ENCODE peak calls at places on chromosomes 12 and 14, in seven cellular contexts. P is kidney epithelial cell, N is NCI-H2029, U is HS-5, K is HS-27A, H is C1 segment of cervical spinal cord, L is EL. J is an unnamed sample.

GRCh38 chr12:57148469-57149308 is 1.3 kb upstream of the LRP1-AS start:
- DNase-seq in K (no peak), U (no peak), P (no peak), N (no peak), H (no peak), L (peak; percentile 79), J (no peak)

GRCh38 chr12:54229624-54230212 is 40.9 kb upstream of the SMUG1 start:
- DNase-seq in K (no peak), H (peak; percentile 4), P (peak; percentile 96), L (peak; percentile 98), U (peak; percentile 94), N (no peak), J (no peak)

GRCh38 chr12:15629108-15629507 is 160.1 kb downstream of the EPS8 start:
- DNase-seq in H (no peak), K (peak; percentile 96), U (peak; percentile 92), N (no peak), P (peak; percentile 83), L (peak; percentile 98), J (no peak)

GRCh38 chr12:132474237-132474741 is 15.7 kb upstream of the FBRSL1 start:
- DNase-seq in U (no peak), N (no peak), H (no peak), L (no peak), K (no peak), P (no peak), J (no peak)

GRCh38 chr14:73173092-73173735 is 36.9 kb downstream of the PSEN1 start:
- DNase-seq in K (peak; percentile 8), H (no peak), U (no peak), P (peak; percentile 10), N (peak; percentile 0), L (peak; percentile 54), J (peak; percentile 41)

GRCh38 chr14:66444271-66444987 is 41.7 kb upstream of the CCDC196 start:
- DNase-seq in K (no peak), N (no peak), L (no peak), U (no peak), P (no peak), H (no peak), J (no peak)

GRCh38 chr14:22646570-22647254 is 2.6 kb upstream of the OR6J1 start:
- DNase-seq in P (no peak), K (no peak), N (no peak), L (peak; percentile 80), U (peak; percentile 61), H (no peak), J (no peak)

GRCh38 chr12:50581226-50582184 is 76.7 kb downstream of the DIP2B start:
- DNase-seq in H (no peak), N (no peak), K (no peak), U (no peak), L (peak; percentile 81), P (no peak), J (peak; percentile 20)

GRCh38 chr12:96548384-96548783 is 59.0 kb downstream of the CFAP54 start:
- DNase-seq in L (no peak), P (no peak), H (no peak), K (no peak), U (no peak), N (no peak), J (no peak)

GRCh38 chr12:109548258-109548657 is 25.0 kb downstream of the MMAB start:
- DNase-seq in P (no peak), K (no peak), U (no peak), N (no peak), H (no peak), L (no peak), J (no peak)

GRCh38 chr14:77139540-77140342 is 1.9 kb downstream of the ZDHHC22 start:
- DNase-seq in K (no peak), U (no peak), P (no peak), N (no peak), H (no peak), L (peak; percentile 44), J (peak; percentile 66)

GRCh38 chr12:54169036-54169435 is 19.7 kb downstream of the SMUG1 start:
- DNase-seq in K (no peak), P (no peak), U (no peak), H (no peak), L (no peak), N (no peak), J (no peak)

GRCh38 chr12:49335118-49335954 is 1.7 kb downstream of the C1QL4 start:
- DNase-seq in N (no peak), K (no peak), L (no peak), P (no peak), H (no peak), U (no peak), J (no peak)